ENCODE peak calls at places on chromosomes 5 and 9, in five cellular contexts. W is tibial nerve; A is HFFc6; I is epithelial cell of esophagus; Z is CD8-positive, alpha-beta memory T cell. J is an unnamed sample.

GRCh38 chr5:174448041-174448440 is 276.3 kb upstream of the MSX2 start:
- DNase-seq in W (no peak), Z (no peak), A (no peak), I (no peak), J (no peak)

GRCh38 chr9:106892632-106893031 is 29.7 kb downstream of the ZNF462 start:
- DNase-seq in W (no peak), I (peak; percentile 98), A (peak; percentile 98), Z (no peak), J (no peak)

GRCh38 chr9:134814598-134815215 is 65.9 kb upstream of the FCN2 start:
- DNase-seq in I (no peak), Z (no peak), W (no peak), A (peak; percentile 70), J (no peak)

GRCh38 chr5:67182406-67182805 is 14.2 kb downstream of the CD180 start:
- DNase-seq in A (peak; percentile 61), Z (no peak), I (peak; percentile 68), W (no peak), J (no peak)

GRCh38 chr9:122370303-122370702 is 521 bp upstream of the PTGS1 start:
- DNase-seq in Z (no peak), W (no peak), I (no peak), A (no peak), J (no peak)

GRCh38 chr5:107557051-107557658 is 113.6 kb downstream of the EFNA5 start:
- DNase-seq in I (peak; percentile 91), A (peak; percentile 60), Z (no peak), W (no peak), J (no peak)

GRCh38 chr5:101346906-101347305 is 443.8 kb upstream of the ST8SIA4 start:
- DNase-seq in I (no peak), A (no peak), W (no peak), Z (no peak), J (no peak)

GRCh38 chr5:170573119-170573518 is 69.3 kb downstream of the KCNIP1 start:
- DNase-seq in A (no peak), W (no peak), Z (no peak), I (no peak), J (no peak)

GRCh38 chr9:104568868-104569267 is at the start of gene OR13C8:
- DNase-seq in Z (no peak), I (no peak), W (no peak), A (no peak), J (no peak)

GRCh38 chr9:35826071-35826701 is 2.3 kb downstream of the FAM221B start:
- DNase-seq in Z (peak; percentile 58), W (no peak), I (peak; percentile 82), A (peak; percentile 59), J (no peak)

GRCh38 chr5:140250386-140250785 is 52.5 kb downstream of the PFDN1 start:
- DNase-seq in W (no peak), I (no peak), A (no peak), Z (no peak), J (no peak)

GRCh38 chr9:110748251-110748893 is 79.8 kb downstream of the MUSK start:
- DNase-seq in W (no peak), I (peak; percentile 94), A (no peak), Z (no peak), J (no peak)

GRCh38 chr5:50965621-50966362 is 299.4 kb downstream of the PARP8 start:
- DNase-seq in A (no peak), Z (no peak), I (no peak), W (no peak), J (no peak)

GRCh38 chr9:69324549-69325401 is at the start of gene ENTREP1:
- DNase-seq in Z (no peak), I (peak; percentile 81), A (no peak), W (no peak), J (peak; percentile 30)

GRCh38 chr9:136543830-136544548 is 1.9 kb downstream of the NOTCH1 start:
- DNase-seq in Z (no peak), W (peak; percentile 71), I (no peak), A (no peak), J (no peak)

GRCh38 chr5:170414786-170415185 is 25.6 kb upstream of the KCNMB1 start:
- DNase-seq in Z (no peak), I (no peak), A (no peak), W (no peak), J (no peak)

GRCh38 chr5:10555134-10555733 is 8.6 kb upstream of the ANKRD33B start:
- DNase-seq in A (peak; percentile 90), W (no peak), I (peak; percentile 64), Z (no peak), J (no peak)

GRCh38 chr9:121074370-121075250 is at the start of gene CNTRL:
- DNase-seq in W (peak; percentile 90), A (peak; percentile 85), Z (peak; percentile 81), I (peak; percentile 88), J (peak; percentile 40)

GRCh38 chr5:132787076-132787475 is 10.0 kb upstream of the SEPTIN8 start:
- DNase-seq in Z (no peak), W (no peak), I (no peak), A (peak; percentile 38), J (no peak)

GRCh38 chr5:38189031-38189632 is 69.2 kb upstream of the EGFLAM start:
- DNase-seq in I (no peak), W (no peak), A (no peak), Z (no peak), J (no peak)

GRCh38 chr5:57174128-57174849 is 430 bp downstream of the GPBP1 start:
- DNase-seq in A (no peak), I (peak; percentile 48), Z (peak; percentile 45), W (no peak), J (no peak)

GRCh38 chr5:123512631-123513461 is 869 bp downstream of the CSNK1G3 start:
- DNase-seq in Z (peak; percentile 48), A (no peak), I (peak; percentile 35), W (no peak), J (peak; percentile 9)

GRCh38 chr9:126700296-126700695 is 86.6 kb downstream of the LMX1B start:
- DNase-seq in I (no peak), W (no peak), Z (no peak), A (no peak), J (no peak)

GRCh38 chr5:179387151-179388110 is 42.2 kb upstream of the ADAMTS2 start:
- DNase-seq in I (no peak), Z (no peak), W (no peak), A (no peak), J (no peak)

GRCh38 chr5:118033686-118034338 is 954.5 kb downstream of the DTWD2 start:
- DNase-seq in Z (no peak), W (no peak), I (no peak), A (no peak), J (no peak)

GRCh38 chr5:120151181-120151580 is 312.9 kb upstream of the PRR16 start:
- DNase-seq in Z (no peak), W (no peak), I (no peak), A (no peak), J (no peak)

GRCh38 chr5:170266570-170267379 is 30.8 kb downstream of the LCP2 start:
- DNase-seq in Z (peak; percentile 59), A (no peak), I (no peak), W (no peak), J (no peak)

GRCh38 chr5:79301046-79301712 is 65.2 kb downstream of the JMY start:
- DNase-seq in I (no peak), W (no peak), A (peak; percentile 4), Z (no peak), J (no peak)

GRCh38 chr9:110762783-110763182 is 94.2 kb downstream of the MUSK start:
- DNase-seq in W (no peak), Z (no peak), I (no peak), A (no peak), J (no peak)

GRCh38 chr9:22041792-22042191 is 32.7 kb upstream of the CDKN2B start:
- DNase-seq in I (peak; percentile 98), Z (no peak), A (peak; percentile 33), W (no peak), J (no peak)

J was measured in GM19239.